ENCODE peak calls at places on chromosome 14, in five cellular contexts. A, Y, S, H and B are unnamed samples.

GRCh38 chr14:100530270-100531072 is 56.7 kb downstream of the BEGAIN start:
- DNase-seq in A (no peak), Y (peak; percentile 26), S (no peak), H (peak; percentile 19), B (no peak)

GRCh38 chr14:102538598-102539543 is 29.3 kb upstream of the ANKRD9 start:
- DNase-seq in A (no peak), Y (no peak), S (no peak), H (no peak), B (no peak)

GRCh38 chr14:39396448-39396847 is 35.8 kb downstream of the FBXO33 start:
- DNase-seq in A (peak; percentile 10), Y (no peak), S (no peak), H (no peak), B (no peak)

GRCh38 chr14:74048291-74048690 is 29.1 kb downstream of the BBOF1 start:
- DNase-seq in A (peak; percentile 6), Y (no peak), S (no peak), H (no peak), B (no peak)

GRCh38 chr14:94643316-94644101 is 31.3 kb downstream of the SERPINA3 start:
- DNase-seq in A (no peak), Y (no peak), S (no peak), H (no peak), B (no peak)

GRCh38 chr14:53432378-53432802 is 279.3 kb upstream of the DDHD1 start:
- DNase-seq in A (peak; percentile 58), Y (no peak), S (no peak), H (no peak), B (no peak)

GRCh38 chr14:104680806-104681688 is 8.4 kb upstream of the INF2 start:
- DNase-seq in A (peak; percentile 83), Y (peak; percentile 82), S (peak; percentile 77), H (peak; percentile 90), B (peak; percentile 87)

GRCh38 chr14:89236846-89237245 is 180.2 kb downstream of the FOXN3 start:
- DNase-seq in A (no peak), Y (no peak), S (no peak), H (no peak), B (no peak)

GRCh38 chr14:90726656-90727055 is 89.6 kb downstream of the TTC7B start:
- DNase-seq in A (peak; percentile 7), Y (peak; percentile 62), S (no peak), H (peak; percentile 83), B (peak; percentile 46)

GRCh38 chr14:40784860-40785259 is 821.8 kb upstream of the LRFN5 start:
- DNase-seq in A (no peak), Y (no peak), S (no peak), H (no peak), B (no peak)

GRCh38 chr14:65010211-65010931 is 23.7 kb downstream of the FNTB start:
- DNase-seq in A (no peak), Y (no peak), S (no peak), H (no peak), B (no peak)

GRCh38 chr14:53458368-53458814 is 305.3 kb upstream of the DDHD1 start:
- DNase-seq in A (peak; percentile 86), Y (no peak), S (no peak), H (no peak), B (no peak)

GRCh38 chr14:53151867-53152626 is 1.1 kb downstream of the DDHD1 start:
- DNase-seq in A (peak; percentile 64), Y (peak; percentile 84), S (no peak), H (peak; percentile 58), B (peak; percentile 47)

GRCh38 chr14:28652782-28653181 is 113.8 kb upstream of the FOXG1 start:
- DNase-seq in A (peak; percentile 14), Y (no peak), S (peak; percentile 64), H (no peak), B (no peak)

GRCh38 chr14:23141706-23142467 is 22.8 kb upstream of the CEBPE start:
- DNase-seq in A (peak; percentile 74), Y (no peak), S (peak; percentile 85), H (no peak), B (peak; percentile 82)

GRCh38 chr14:64811676-64812075 is 68.0 kb downstream of the SPTB start:
- DNase-seq in A (peak; percentile 19), Y (no peak), S (no peak), H (no peak), B (no peak)

GRCh38 chr14:73227812-73228781 is 9.2 kb upstream of the PAPLN start:
- DNase-seq in A (peak; percentile 91), Y (no peak), S (peak; percentile 23), H (no peak), B (peak; percentile 54)

GRCh38 chr14:79369359-79370332 is 841.7 kb downstream of the DIO2 start:
- DNase-seq in A (peak; percentile 95), Y (no peak), S (no peak), H (peak; percentile 39), B (peak; percentile 12)

GRCh38 chr14:35050652-35051051 is 4.6 kb downstream of the FAM177A1 start:
- DNase-seq in A (peak; percentile 63), Y (no peak), S (no peak), H (no peak), B (no peak)

GRCh38 chr14:34052658-34053014 is 101.8 kb upstream of the EGLN3 start:
- DNase-seq in A (peak; percentile 83), Y (peak; percentile 57), S (no peak), H (no peak), B (no peak)

GRCh38 chr14:95979339-95980042 is 59.7 kb upstream of the C14orf132 start:
- DNase-seq in A (peak; percentile 10), Y (no peak), S (no peak), H (no peak), B (no peak)

GRCh38 chr14:24984846-24985589 is 64.9 kb downstream of the STXBP6 start:
- DNase-seq in A (no peak), Y (no peak), S (no peak), H (peak; percentile 77), B (peak; percentile 66)

GRCh38 chr14:36520601-36521525 is 831 bp upstream of the NKX2-1 start:
- DNase-seq in A (peak; percentile 53), Y (no peak), S (peak; percentile 4), H (no peak), B (no peak)

GRCh38 chr14:49977126-49977841 is 84.4 kb downstream of the ARF6 start:
- DNase-seq in A (no peak), Y (no peak), S (no peak), H (no peak), B (no peak)

GRCh38 chr14:50619569-50620141 is 48.5 kb downstream of the SAV1 start:
- DNase-seq in A (peak; percentile 48), Y (no peak), S (no peak), H (no peak), B (no peak)